ENCODE peak calls at places on chromosomes 16 and 17, in six cellular contexts. D, G, Z, C, W and Y are unnamed samples.

GRCh38 chr17:75087558-75088453 is at the start of gene SLC16A5:
- DNase-seq in G (peak; percentile 81), C (no peak), Z (peak; percentile 85), W (peak; percentile 91), D (peak; percentile 99), Y (peak; percentile 92)

GRCh38 chr17:68468785-68469184 is 11.5 kb upstream of the WIPI1 start:
- DNase-seq in G (no peak), D (no peak), Z (no peak), W (peak; percentile 76), C (no peak), Y (no peak)

GRCh38 chr17:57284984-57285646 is 28.8 kb downstream of the MSI2 start:
- DNase-seq in W (peak; percentile 65), C (peak; percentile 50), Z (peak; percentile 75), G (no peak), D (no peak), Y (peak; percentile 93)

GRCh38 chr17:49196520-49196919 is 13.9 kb downstream of the GNGT2 start:
- DNase-seq in Z (no peak), C (no peak), W (no peak), D (no peak), G (no peak), Y (no peak)

GRCh38 chr17:16322636-16323035 is 30.6 kb downstream of the CENPV start:
- DNase-seq in C (no peak), D (no peak), W (no peak), G (no peak), Z (no peak), Y (no peak)

GRCh38 chr17:33594000-33594399 is 300.9 kb upstream of the ASIC2 start:
- DNase-seq in Z (peak; percentile 13), C (no peak), D (no peak), G (no peak), W (no peak), Y (no peak)

GRCh38 chr16:35598696-35599332 is 2139.4 kb downstream of the TP53TG3F start:
- DNase-seq in D (no peak), C (no peak), Z (no peak), G (no peak), W (no peak), Y (peak; percentile 15)

GRCh38 chr17:15981646-15982580 is 17.6 kb downstream of the ZSWIM7 start:
- DNase-seq in W (no peak), D (no peak), C (no peak), Z (peak; percentile 74), G (peak; percentile 33), Y (peak; percentile 84)

GRCh38 chr16:82071421-82071820 is 36.4 kb downstream of the HSD17B2 start:
- DNase-seq in C (no peak), D (no peak), W (no peak), Z (no peak), G (no peak), Y (no peak)

GRCh38 chr17:67121317-67121887 is 77.0 kb downstream of the CACNG1 start:
- DNase-seq in W (no peak), Z (no peak), G (no peak), C (no peak), D (no peak), Y (no peak)

GRCh38 chr16:23519282-23519681 is 9.0 kb upstream of the GGA2 start:
- DNase-seq in C (no peak), D (peak; percentile 44), Z (peak; percentile 31), W (no peak), G (no peak), Y (peak; percentile 26)

GRCh38 chr16:9316615-9317014 is 225.2 kb downstream of the HAPSTR1 start:
- DNase-seq in G (no peak), Z (no peak), C (no peak), D (no peak), W (peak; percentile 97), Y (no peak)

GRCh38 chr16:67278773-67279295 is 498 bp upstream of the PLEKHG4 start:
- DNase-seq in Z (peak; percentile 74), G (no peak), W (no peak), C (no peak), D (peak; percentile 89), Y (peak; percentile 63)

DNA sequence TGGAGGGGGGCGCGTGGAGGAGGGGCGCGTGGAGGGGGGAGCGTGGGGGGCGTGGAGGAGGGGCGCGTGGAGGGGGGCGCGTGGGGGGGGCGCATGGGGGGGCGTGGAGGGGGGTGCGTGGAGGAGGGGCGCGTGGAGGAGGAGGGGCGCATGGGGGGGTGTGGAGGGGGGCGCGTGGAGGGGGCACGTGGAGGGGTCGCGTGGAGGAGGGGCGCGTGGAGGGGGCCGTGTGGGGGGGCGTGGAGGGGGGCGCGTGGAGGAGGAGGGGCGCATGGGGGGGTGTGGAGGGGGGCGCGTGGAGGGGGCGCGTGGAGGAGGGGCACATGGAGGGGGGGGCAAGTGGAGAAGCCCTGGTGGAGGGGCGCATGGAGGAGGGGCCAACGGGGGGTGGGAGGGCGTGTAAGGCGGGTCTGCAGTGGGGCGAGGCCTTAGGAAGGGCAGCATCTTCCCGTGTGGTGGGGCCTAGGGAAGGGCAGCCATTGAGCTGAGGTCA is 7.3 kb downstream of the MSLN start:
- DNase-seq in W (no peak), D (no peak), G (no peak), Z (no peak), C (no peak), Y (no peak)
- TF ChIP-seq MYC in W (no peak), D (no peak), G (no peak), Z (no peak), C (no peak), Y (no peak)

DNA sequence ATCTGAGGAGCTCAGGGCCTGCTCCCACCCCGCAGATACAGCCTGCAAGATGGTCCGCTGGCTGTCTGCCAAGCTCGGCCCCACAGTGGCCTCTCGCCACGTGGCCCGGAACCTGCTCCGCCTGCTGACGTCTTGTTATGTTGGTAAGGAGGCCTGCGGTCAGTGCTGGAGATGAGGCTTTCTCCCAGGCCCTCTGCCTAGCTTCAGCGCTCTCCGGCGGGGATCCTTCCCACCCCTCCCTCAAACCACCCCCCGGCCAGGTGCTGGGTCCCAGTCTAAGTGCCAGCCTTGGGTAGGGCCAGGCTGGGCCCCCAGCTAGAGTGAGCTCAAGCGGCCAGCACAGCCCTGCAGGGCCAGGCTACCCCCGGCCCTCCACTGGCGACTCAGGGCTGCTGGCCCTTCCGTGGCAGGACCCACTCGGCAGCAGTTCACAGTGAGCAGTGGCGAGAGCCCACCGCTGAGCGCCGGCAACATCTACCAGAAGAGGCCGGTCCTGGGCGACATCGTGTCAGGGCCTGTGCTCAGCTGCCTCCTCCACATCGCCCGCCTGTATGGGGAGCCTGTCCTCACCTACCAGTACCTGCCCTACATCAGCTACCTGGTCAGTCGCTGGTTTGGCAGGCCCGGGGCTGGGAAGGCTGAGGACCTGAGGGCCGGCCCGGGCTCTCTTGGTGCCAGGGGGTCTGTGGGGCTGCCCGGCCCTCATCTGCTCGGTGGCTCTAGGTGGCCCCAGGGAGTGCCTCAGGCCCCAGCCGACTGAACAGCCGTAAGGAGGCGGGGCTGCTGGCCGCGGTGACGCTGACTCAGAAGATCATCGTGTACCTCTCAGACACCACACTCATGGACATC is 6.1 kb downstream of the WDR81 start:
- DNase-seq in C (no peak), D (no peak), W (no peak), Z (peak; percentile 96), G (no peak), Y (no peak)
- TF ChIP-seq MYC in C (no peak), D (no peak), W (no peak), Z (peak; percentile 95), G (no peak), Y (no peak)

DNA sequence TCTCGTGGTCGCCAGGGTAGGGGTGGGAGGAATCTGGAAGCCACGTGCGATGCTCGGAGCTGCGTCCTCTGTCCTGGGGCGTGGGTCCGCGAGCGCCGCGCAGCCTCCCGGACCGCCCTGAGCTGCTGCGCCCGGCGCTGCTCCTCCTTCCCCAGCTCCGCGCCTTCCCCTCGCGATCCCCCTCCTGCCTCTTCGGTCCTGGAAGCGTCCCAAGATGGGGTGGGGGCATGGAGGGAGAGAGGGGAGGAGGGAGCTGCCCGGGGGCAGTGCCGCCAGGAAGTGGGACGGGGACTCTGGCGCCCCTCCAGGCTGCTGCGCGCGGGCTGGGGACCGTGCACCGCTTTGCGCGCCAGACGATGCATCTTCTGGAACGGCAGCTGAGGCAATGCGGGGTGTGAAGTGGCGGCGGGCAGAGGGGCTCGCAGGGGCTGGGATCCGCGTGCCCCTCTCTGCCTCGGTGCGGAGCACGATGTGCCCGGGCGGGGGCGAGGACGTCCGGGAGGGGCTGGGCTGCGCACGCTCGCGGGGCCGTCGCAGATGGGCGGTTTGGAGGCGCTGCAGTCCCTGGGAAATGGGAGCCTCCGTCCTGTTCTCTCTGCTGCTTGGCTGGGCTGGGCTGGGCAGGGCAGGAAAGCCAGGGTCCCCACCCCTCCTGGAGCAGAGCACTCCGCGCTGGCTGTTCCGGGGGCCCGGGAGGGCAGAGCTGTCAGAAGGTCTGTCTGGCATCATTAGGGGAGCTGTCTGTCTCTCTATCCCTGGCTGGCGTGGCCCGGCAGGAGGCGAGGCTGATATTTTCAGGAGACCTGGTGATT is 388.0 kb downstream of the SEC14L1 start:
- DNase-seq in W (no peak), G (no peak), Z (no peak), D (no peak), C (no peak), Y (no peak)
- TF ChIP-seq MYC in W (peak; percentile 25), G (no peak), Z (no peak), D (no peak), C (no peak), Y (no peak)

DNA sequence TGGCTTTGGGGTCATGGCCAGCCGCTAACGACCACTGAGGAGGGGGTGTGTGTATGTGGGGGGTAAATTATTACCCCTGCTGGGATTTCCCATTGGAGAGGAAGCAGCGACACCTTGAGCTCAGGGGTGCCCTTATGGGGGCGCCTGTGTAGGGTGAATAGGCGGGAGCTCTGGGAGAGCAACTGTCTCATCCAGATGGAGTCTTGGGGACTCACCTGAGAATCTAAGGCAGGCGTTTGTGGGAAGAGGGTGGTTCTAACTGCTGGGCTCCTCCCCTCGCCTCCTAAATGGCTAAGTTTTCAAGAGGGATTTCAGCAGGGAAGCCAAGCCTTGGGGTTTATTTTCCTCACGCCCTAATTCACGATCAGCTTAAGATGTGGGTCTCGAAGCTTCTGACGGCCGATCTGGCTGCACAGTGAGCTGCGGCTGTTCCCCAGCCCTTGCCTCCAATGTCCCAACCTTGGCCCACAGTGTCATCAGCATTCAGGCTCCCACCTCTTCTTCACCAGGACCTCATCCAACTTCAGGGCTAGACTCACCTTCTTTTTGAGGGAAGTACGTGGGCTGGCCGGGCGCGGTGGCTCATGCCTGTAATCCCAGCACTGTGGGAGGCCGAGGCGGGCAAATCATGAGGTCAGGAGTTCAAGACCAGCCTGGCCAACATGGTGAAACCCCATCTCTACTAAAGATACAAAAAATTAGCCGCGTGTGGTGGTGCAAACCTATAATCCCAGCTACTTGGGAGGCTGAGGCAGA is 136.9 kb upstream of the EEF2KMT start:
- DNase-seq in D (no peak), Z (no peak), G (no peak), C (no peak), W (no peak), Y (no peak)
- TF ChIP-seq MYC in D (no peak), Z (no peak), G (no peak), C (no peak), W (no peak), Y (no peak)